ENCODE peak calls at places on chromosomes 1 and 21, in four cellular contexts. J is aorta, Z is tibial nerve, G is right lobe of liver. E is an unnamed sample.
A peak's percentile ranks its signal among the peaks of the same experiment; 100 is the strongest.

GRCh38 chr1:177133977-177134538 is 30.5 kb downstream of the ASTN1 start:
- DNase-seq in J (no peak), Z (no peak), G (no peak), E (no peak)

GRCh38 chr1:169680377-169681019 is 30.9 kb downstream of the SELL start:
- DNase-seq in J (no peak), Z (no peak), G (no peak), E (no peak)

GRCh38 chr1:47229884-47230691 is 1.9 kb downstream of the TAL1 start:
- DNase-seq in J (no peak), Z (no peak), G (no peak), E (no peak)

GRCh38 chr1:1573843-1574720 is 581 bp downstream of the SSU72 start:
- DNase-seq in J (peak; percentile 89), Z (peak; percentile 61), G (peak; percentile 74), E (peak; percentile 72)

GRCh38 chr1:210700511-210700910 is 371.8 kb downstream of the HHAT start:
- DNase-seq in J (no peak), Z (no peak), G (no peak), E (no peak)

GRCh38 chr1:6770727-6771567 is 14.3 kb upstream of the CAMTA1 start:
- DNase-seq in J (no peak), Z (no peak), G (no peak), E (no peak)

GRCh38 chr1:10980841-10981727 is 31.4 kb upstream of the TARDBP start:
- DNase-seq in J (no peak), Z (peak; percentile 60), G (peak; percentile 55), E (no peak)

GRCh38 chr1:1313500-1314236 is 5.3 kb downstream of the PUSL1 start:
- DNase-seq in J (no peak), Z (no peak), G (no peak), E (no peak)

GRCh38 chr21:38083534-38083933 is 167.3 kb upstream of the KCNJ6 start:
- DNase-seq in J (no peak), Z (no peak), G (no peak), E (no peak)

GRCh38 chr1:211305044-211305443 is 21.6 kb upstream of the TRAF5 start:
- DNase-seq in J (no peak), Z (no peak), G (no peak), E (no peak)

DNA sequence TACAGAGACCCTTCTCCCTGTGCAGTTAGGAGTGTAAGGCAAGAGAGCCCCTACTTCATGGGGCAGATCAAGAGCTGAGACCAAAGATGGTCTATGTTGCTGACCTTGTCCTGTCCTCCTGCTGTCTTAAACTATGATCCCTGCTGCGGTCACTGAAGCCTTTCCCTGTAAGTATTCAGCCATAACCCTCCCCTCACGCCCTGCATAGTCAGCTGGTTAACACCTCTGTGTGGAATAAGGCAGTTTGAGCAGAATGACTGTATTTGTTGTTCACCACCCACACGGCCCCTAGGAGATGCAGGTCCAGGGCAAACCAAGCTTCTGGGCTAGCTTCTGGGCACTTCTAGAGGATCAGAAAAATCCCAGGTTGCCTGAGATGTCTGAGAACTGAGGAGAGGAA is 356 bp downstream of the TSPAN1 start:
- DNase-seq in J (peak; percentile 24), Z (no peak), G (no peak), E (no peak)
- H3K4me1 ChIP-seq in J (no peaks in the 10 kb centered on the region), Z (peaks cover 18% of the 10 kb centered on the region), G (no peaks in the 10 kb centered on the region), E (peaks cover 60% of the 10 kb centered on the region)

GRCh38 chr21:31729622-31730343 is 2.1 kb downstream of the SCAF4 start:
- DNase-seq in J (no peak), Z (no peak), G (no peak), E (no peak)

GRCh38 chr21:31731802-31732537 is at the start of gene SCAF4:
- DNase-seq in J (peak; percentile 97), Z (peak; percentile 80), G (peak; percentile 93), E (peak; percentile 94)

GRCh38 chr21:31730687-31731111 is 1.2 kb downstream of the SCAF4 start:
- DNase-seq in J (no peak), Z (peak; percentile 13), G (no peak), E (no peak)

GRCh38 chr21:31732538-31732864 is 583 bp upstream of the SCAF4 start:
- DNase-seq in J (no peak), Z (no peak), G (no peak), E (no peak)

GRCh38 chr21:31731112-31731801 is 661 bp downstream of the SCAF4 start:
- DNase-seq in J (peak; percentile 86), Z (no peak), G (peak; percentile 89), E (peak; percentile 69)
- H3K4me1 ChIP-seq in J (no peaks in the 10 kb centered on the region), Z (peaks cover 36% of the 10 kb centered on the region), G (no peaks in the 10 kb centered on the region), E (peaks cover 56% of the 10 kb centered on the region)

GRCh38 chr1:243493156-243494129 is 237.6 kb downstream of the SDCCAG8 start:
- DNase-seq in J (no peak), Z (no peak), G (no peak), E (no peak)

GRCh38 chr1:243496806-243497205 is 241.0 kb downstream of the SDCCAG8 start:
- DNase-seq in J (no peak), Z (no peak), G (no peak), E (no peak)

GRCh38 chr1:243495032-243495431 is 239.2 kb downstream of the SDCCAG8 start:
- DNase-seq in J (no peak), Z (no peak), G (no peak), E (no peak)

GRCh38 chr1:243496173-243496553 is 240.3 kb downstream of the SDCCAG8 start:
- DNase-seq in J (no peak), Z (no peak), G (peak; percentile 72), E (no peak)

DNA sequence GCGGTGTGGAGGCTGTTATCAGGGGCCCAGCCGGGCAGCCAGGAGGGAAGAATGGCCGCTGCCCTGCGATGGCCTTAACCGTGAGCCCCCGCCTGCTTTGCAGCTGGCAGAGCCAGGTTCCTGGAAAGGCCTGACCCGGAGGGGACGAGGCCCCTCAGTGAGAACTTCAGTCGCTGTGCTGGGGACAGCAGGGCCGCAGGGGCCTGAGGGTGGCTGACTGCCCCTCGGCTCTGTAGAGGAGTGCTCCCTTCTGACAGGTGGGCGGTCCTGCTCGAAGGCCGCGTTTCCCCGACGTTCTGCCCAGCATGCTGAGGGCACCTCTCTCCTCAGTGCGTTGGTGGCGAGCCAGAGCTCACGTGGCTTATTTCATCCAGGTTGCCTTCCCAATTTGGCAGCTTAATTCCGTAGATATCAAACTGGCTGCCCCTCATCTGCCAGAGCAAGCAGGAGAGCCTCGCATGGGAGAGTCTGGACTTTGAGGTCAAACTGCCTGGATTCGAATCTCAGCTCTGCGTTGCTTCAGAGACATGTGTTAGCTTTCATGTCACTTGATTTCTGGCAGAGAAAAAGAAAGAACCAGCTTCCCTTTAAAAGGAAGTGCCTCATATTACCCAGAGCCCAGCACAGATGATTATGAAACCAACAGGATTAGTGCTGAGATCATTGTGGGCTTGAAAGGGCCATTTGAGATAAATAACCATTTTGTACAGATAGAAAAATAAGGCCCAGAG is 239.8 kb downstream of the SDCCAG8 start:
- DNase-seq in J (no peak), Z (no peak), G (peak; percentile 92), E (no peak)
- H3K4me1 ChIP-seq in J (no peaks in the 10 kb centered on the region), Z (peaks cover 8% of the 10 kb centered on the region), G (no peaks in the 10 kb centered on the region), E (peaks cover 26% of the 10 kb centered on the region)

DNA sequence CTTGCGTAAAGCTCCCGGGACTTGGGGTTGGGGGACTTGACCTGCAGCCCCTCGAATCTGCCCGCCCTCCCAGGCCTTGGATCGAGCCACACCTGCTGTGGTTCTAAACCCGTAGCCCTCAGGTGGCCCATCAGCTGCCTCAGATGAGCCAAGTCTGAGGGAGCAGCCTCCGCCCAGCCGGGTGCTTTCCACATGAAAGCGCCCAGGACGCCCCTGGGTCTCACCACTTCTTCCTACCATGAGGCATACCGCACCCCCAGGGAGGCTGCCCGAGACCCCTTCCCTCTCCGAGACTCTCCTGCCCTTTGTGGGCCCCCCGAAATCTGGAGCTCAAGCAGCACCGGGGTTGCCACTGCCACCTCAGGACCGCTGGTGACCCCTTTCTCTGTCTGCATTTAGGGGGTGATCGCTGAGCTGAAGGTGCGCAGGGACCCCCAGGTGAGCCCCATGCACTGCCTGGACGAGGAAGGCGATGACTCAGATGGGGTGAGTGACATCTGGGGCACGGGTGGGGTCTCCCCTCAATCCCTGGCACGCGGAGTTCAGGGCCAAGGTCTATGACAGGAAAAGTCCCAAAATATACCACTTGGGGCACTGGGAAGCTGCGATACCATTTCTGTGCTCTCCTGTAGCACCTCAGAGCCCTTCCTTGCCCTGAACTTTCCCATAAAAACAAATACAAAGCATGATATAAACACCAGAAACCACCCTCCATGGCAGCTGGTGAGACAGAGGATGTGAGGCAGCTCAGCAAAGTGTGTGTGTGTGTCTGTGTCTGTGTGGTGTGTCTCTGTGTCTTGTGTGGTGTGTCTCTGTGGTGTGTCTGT is 68.5 kb downstream of the SLC19A1 start:
- DNase-seq in J (no peak), Z (no peak), G (no peak), E (no peak)
- H3K4me1 ChIP-seq in J (no peaks in the 10 kb centered on the region), Z (peaks cover 38% of the 10 kb centered on the region), G (peaks cover 5% of the 10 kb centered on the region), E (peaks cover 51% of the 10 kb centered on the region)